ENCODE peak calls at places on chromosome 13, in ten cellular contexts. G is activated CD4-positive, alpha-beta T cell treated with anti-CD3 and anti-CD28 coated beads, Interleukin-2, amount 10 ng/mL, durations not matched to agents 7 days and 5 days; F is effector memory CD4-positive, alpha-beta T cell; B is iPS DF 19.7; E is HuH-7; Q is NCI-H1417; N is ovary; J is kidney glomerular epithelial cell; P is left cardiac atrium; S is amniotic epithelial cell. L is an unnamed sample.
A peak's percentile ranks its signal among the peaks of the same experiment; 100 is the strongest.

GRCh38 chr13:21675095-21676007 is 4.5 kb downstream of the FGF9 start:
- DNase-seq in G (no peak), F (peak; percentile 7), B (no peak), E (peak; percentile 59), Q (peak; percentile 69), N (no peak), J (peak; percentile 5), P (peak; percentile 27), S (no peak), L (peak; percentile 68)

GRCh38 chr13:98315466-98315865 is 138.4 kb upstream of the RNF113B start:
- DNase-seq in G (no peak), F (no peak), B (no peak), E (no peak), Q (no peak), N (no peak), J (peak; percentile 36), P (no peak), S (peak; percentile 38), L (no peak)

GRCh38 chr13:113864303-113864890 is 521 bp upstream of the GAS6 start:
- DNase-seq in G (no peak), F (no peak), B (no peak), E (no peak), Q (peak; percentile 24), N (no peak), J (no peak), P (peak; percentile 21), S (peak; percentile 25), L (no peak)

GRCh38 chr13:51534075-51534817 is 50.0 kb upstream of the WDFY2 start:
- DNase-seq in G (peak; percentile 63), F (no peak), B (no peak), E (no peak), Q (no peak), N (no peak), J (no peak), P (peak; percentile 33), S (no peak), L (no peak)

GRCh38 chr13:24135674-24136300 is 24.7 kb upstream of the SPATA13 start:
- DNase-seq in G (no peak), F (no peak), B (no peak), E (no peak), Q (no peak), N (no peak), J (peak; percentile 45), P (no peak), S (peak; percentile 78), L (no peak)

GRCh38 chr13:62320129-62320724 is 904.6 kb upstream of the PCDH20 start:
- DNase-seq in G (no peak), F (no peak), B (no peak), E (peak; percentile 12), Q (peak; percentile 48), N (no peak), J (peak; percentile 3), P (no peak), S (peak; percentile 65), L (no peak)

GRCh38 chr13:101941095-101941777 is 460.6 kb downstream of the FGF14 start:
- DNase-seq in G (no peak), F (no peak), B (no peak), E (no peak), Q (peak; percentile 23), N (no peak), J (no peak), P (no peak), S (peak; percentile 26), L (no peak)

GRCh38 chr13:80454245-80454644 is 113.3 kb upstream of the SPRY2 start:
- DNase-seq in G (no peak), F (no peak), B (no peak), E (no peak), Q (no peak), N (no peak), J (no peak), P (no peak), S (peak; percentile 78), L (no peak)

GRCh38 chr13:48000559-48001126 is 430 bp downstream of the SUCLA2 start:
- DNase-seq in G (peak; percentile 29), F (no peak), B (no peak), E (no peak), Q (no peak), N (no peak), J (no peak), P (no peak), S (peak; percentile 4), L (no peak)

GRCh38 chr13:33126909-33127607 is 110.8 kb downstream of the KL start:
- DNase-seq in G (no peak), F (no peak), B (no peak), E (no peak), Q (no peak), N (no peak), J (no peak), P (peak; percentile 52), S (no peak), L (no peak)

GRCh38 chr13:55563267-55563666 is 1577.5 kb upstream of the PRR20A start:
- DNase-seq in G (no peak), F (no peak), B (no peak), E (no peak), Q (no peak), N (no peak), J (no peak), P (no peak), S (no peak), L (no peak)

GRCh38 chr13:107450426-107450825 is 764.9 kb downstream of the LIG4 start:
- DNase-seq in G (no peak), F (no peak), B (no peak), E (no peak), Q (no peak), N (no peak), J (no peak), P (no peak), S (no peak), L (no peak)

GRCh38 chr13:110486061-110486780 is 75.3 kb downstream of the RAB20 start:
- DNase-seq in G (no peak), F (no peak), B (no peak), E (no peak), Q (no peak), N (no peak), J (no peak), P (no peak), S (no peak), L (peak; percentile 58)

GRCh38 chr13:79901336-79901735 is 420.4 kb downstream of the NDFIP2 start:
- DNase-seq in G (no peak), F (no peak), B (no peak), E (no peak), Q (no peak), N (no peak), J (no peak), P (no peak), S (peak; percentile 61), L (no peak)

GRCh38 chr13:36885901-36886300 is 34.1 kb downstream of the SMAD9 start:
- DNase-seq in G (no peak), F (no peak), B (no peak), E (no peak), Q (no peak), N (no peak), J (no peak), P (no peak), S (no peak), L (no peak)

GRCh38 chr13:38602261-38602660 is 84.6 kb upstream of the FREM2 start:
- DNase-seq in G (no peak), F (no peak), B (no peak), E (no peak), Q (no peak), N (no peak), J (no peak), P (no peak), S (no peak), L (no peak)

GRCh38 chr13:48849515-48849914 is 126.2 kb upstream of the FNDC3A start:
- DNase-seq in G (no peak), F (no peak), B (no peak), E (no peak), Q (no peak), N (no peak), J (no peak), P (no peak), S (no peak), L (no peak)

GRCh38 chr13:104671901-104672300 is 1605.7 kb upstream of the SLC10A2 start:
- DNase-seq in G (no peak), F (no peak), B (no peak), E (no peak), Q (no peak), N (no peak), J (no peak), P (no peak), S (no peak), L (no peak)

GRCh38 chr13:110471833-110472162 is 89.7 kb downstream of the RAB20 start:
- DNase-seq in G (no peak), F (no peak), B (no peak), E (no peak), Q (no peak), N (no peak), J (peak; percentile 90), P (peak; percentile 63), S (no peak), L (no peak)